ENCODE peak calls at places on chromosomes 3 and 15, in four cellular contexts. B, D, C and I are unnamed samples.
A peak's percentile ranks its signal among the peaks of the same experiment; 100 is the strongest.

GRCh38 chr15:65451989-65452388 is 29.2 kb upstream of the IGDCC4 start:
- DNase-seq in B (no peak), D (no peak), C (no peak), I (no peak)

GRCh38 chr15:57213783-57214366 is 162.4 kb upstream of the CGNL1 start:
- DNase-seq in B (no peak), D (peak; percentile 31), C (no peak), I (peak; percentile 67)

GRCh38 chr3:41202075-41202833 is 2.9 kb downstream of the CTNNB1 start:
- DNase-seq in B (no peak), D (no peak), C (peak; percentile 6), I (no peak)

GRCh38 chr3:60333710-60334109 is 917.5 kb downstream of the FHIT start:
- DNase-seq in B (no peak), D (no peak), C (no peak), I (no peak)

GRCh38 chr15:60585743-60586708 is 107.1 kb upstream of the ICE2 start:
- DNase-seq in B (no peak), D (peak; percentile 75), C (peak; percentile 35), I (peak; percentile 78)

GRCh38 chr3:97138914-97139541 is 324.6 kb downstream of the EPHA6 start:
- DNase-seq in B (peak; percentile 67), D (peak; percentile 80), C (no peak), I (no peak)

GRCh38 chr3:32366638-32367368 is 24.9 kb upstream of the CMTM7 start:
- DNase-seq in B (no peak), D (no peak), C (no peak), I (peak; percentile 43)

GRCh38 chr15:86685263-86685662 is 605.6 kb downstream of the AGBL1 start:
- DNase-seq in B (no peak), D (no peak), C (no peak), I (no peak)

GRCh38 chr3:198092276-198092675 is 132.3 kb downstream of the LMLN start:
- DNase-seq in B (no peak), D (no peak), C (no peak), I (no peak)
- H3K27me3 ChIP-seq in B (no peaks in the 10 kb centered on the region), D (no peaks in the 10 kb centered on the region), C (no peaks in the 10 kb centered on the region), I (peaks cover 22% of the 10 kb centered on the region)

DNA sequence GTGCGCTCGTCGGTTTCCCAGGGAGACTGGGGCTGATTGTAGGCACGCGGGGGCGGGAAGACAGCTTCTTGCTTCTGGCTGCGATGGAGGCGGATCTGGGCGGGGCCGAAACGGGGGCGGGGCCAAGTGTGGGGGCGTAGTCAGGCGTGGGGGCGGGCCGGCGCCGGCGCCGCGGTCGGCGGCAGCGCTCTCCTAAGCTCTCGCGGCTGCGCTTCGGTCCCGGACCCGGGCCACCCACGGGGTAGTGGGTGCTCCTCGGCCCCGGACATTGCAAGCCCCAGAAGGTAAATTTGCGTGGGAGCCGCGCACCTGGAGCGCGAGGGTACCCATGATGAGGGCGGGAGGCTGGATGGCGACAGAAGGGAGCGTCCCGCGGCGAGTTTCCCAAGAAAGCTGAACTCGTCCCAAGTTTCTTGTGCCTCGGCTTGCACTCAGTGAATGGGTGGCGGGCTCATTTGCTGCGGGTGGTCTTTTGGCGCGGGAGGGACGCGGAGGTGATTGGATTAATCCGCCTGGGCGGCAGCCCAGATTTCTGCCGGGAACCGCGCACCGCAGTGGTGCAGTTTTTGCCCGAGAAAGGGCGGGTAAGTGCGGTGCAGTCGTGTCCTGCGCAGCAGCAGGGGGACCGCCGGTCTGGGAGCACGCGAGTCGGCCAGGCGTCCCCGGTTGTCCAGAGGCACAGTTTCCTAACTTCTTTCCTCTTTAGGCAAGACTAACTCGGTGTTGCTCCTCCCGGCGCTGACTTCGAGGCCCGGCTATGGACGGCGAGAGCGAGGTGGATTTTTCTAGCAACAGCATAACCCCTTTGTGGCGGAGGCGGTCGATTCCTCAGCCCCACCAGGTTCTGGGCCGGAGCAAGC is at the start of gene ARHGEF26:
- DNase-seq in B (peak; percentile 92), D (peak; percentile 92), C (peak; percentile 54), I (peak; percentile 56)
- H3K23ac ChIP-seq in B (no peak within 1 kb of the TSS), D (peak within 1 kb of the TSS; percentile 35), C (no peak within 1 kb of the TSS), I (no peak within 1 kb of the TSS)

GRCh38 chr15:73751481-73751880 is 1.7 kb downstream of the INSYN1 start:
- DNase-seq in B (no peak), D (no peak), C (no peak), I (no peak)
- H3K27me3 ChIP-seq in B (peaks cover 2% of the 10 kb centered on the region), D (no peaks in the 10 kb centered on the region), C (peaks cover 32% of the 10 kb centered on the region), I (peaks cover 83% of the 10 kb centered on the region)

DNA sequence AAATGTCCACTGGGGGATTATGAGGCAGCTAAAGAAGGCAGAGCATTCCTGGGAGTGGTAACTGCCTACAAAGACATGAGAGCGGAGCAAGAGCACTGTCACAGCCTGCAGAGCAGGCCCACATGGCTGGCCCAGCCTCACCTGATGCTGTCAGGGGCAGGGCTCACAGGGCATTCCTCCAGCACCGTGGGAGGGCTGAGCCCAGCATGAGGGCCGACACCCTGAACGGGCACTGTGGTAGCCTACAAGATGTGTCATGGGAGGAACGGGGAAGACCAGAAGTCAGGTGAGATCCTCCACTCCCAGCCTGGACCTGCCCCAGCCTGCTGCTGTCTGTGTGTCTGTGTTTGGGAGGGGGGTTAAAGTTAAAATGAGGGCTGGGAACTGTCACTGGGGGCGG is 30.1 kb downstream of the CCDC12 start:
- DNase-seq in B (no peak), D (no peak), C (peak; percentile 96), I (no peak)
- H3K23ac ChIP-seq in B (no peak overlapping the region), D (no peak overlapping the region), C (no peak overlapping the region), I (no peak overlapping the region)

DNA sequence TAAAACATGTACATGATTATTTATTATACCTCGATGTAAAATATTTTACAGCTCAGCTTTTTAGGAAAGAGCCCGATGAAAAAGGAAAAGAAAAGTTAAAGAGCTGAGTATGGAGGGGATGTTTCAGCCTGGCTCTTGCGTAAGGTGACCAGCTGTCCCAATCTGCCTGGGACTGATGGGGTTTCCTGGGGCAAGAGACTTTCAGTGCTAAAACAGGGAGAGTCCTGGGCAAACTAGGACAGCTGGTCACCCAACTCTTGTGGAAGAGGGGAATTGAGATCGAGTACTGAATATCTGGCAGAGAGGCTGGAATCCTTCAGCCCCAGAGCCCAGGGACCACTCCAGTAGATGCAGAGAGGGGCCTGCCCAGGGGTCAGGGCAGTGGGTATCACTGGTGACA is 21.0 kb downstream of the DUOX2 start:
- DNase-seq in B (no peak), D (no peak), C (no peak), I (no peak)
- H3K27me3 ChIP-seq in B (no peaks in the 10 kb centered on the region), D (no peaks in the 10 kb centered on the region), C (no peaks in the 10 kb centered on the region), I (peaks cover 32% of the 10 kb centered on the region)

DNA sequence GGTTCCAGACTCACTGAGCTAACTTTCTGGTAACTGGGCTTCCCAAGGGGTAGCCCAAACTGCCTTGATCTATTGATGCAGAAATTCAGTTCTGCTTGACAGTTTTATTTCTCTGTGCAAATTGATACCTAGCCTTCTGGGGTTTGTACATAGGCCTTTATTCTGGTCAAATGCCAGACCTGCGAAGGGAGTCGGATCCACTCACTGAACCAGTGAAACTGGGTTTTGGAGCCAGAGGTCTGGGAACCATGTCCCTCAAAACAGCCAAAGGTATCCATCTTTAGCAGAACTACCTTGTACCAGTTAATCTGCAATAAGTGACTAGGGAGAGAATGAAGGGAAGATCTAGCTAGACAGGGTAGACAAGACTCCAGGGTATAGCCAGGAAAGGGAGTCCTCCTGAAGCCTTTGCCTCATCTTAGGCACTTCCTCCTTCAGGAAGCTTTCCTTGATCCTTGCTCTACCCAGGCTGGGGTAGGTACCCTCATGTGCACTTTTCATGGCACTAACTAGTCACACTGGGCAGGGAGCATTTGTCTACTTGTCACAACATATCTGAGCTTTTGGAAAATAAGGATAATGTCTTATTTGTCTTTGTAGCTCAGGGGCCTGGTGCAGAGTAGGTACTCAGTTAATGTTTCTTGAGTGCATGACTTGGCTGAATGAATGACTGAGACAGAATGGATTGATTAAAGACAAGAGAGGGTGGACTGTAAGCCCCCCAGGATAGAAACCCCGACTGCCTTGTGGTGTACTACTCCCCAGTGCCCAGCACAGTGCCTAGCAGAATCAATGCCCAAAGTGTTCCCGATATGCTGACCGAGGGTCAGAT is 1.4 kb upstream of the SNX33 start:
- DNase-seq in B (no peak), D (no peak), C (no peak), I (no peak)
- H3K23ac ChIP-seq in B (no peak overlapping the region), D (peak overlapping the region; percentile 80), C (no peak overlapping the region), I (peak overlapping the region; percentile 99)

GRCh38 chr3:45848392-45848791 is 6.5 kb upstream of the LZTFL1 start:
- DNase-seq in B (no peak), D (no peak), C (no peak), I (no peak)
- H3K27me3 ChIP-seq in B (no peaks in the 10 kb centered on the region), D (no peaks in the 10 kb centered on the region), C (no peaks in the 10 kb centered on the region), I (peaks cover 33% of the 10 kb centered on the region)

DNA sequence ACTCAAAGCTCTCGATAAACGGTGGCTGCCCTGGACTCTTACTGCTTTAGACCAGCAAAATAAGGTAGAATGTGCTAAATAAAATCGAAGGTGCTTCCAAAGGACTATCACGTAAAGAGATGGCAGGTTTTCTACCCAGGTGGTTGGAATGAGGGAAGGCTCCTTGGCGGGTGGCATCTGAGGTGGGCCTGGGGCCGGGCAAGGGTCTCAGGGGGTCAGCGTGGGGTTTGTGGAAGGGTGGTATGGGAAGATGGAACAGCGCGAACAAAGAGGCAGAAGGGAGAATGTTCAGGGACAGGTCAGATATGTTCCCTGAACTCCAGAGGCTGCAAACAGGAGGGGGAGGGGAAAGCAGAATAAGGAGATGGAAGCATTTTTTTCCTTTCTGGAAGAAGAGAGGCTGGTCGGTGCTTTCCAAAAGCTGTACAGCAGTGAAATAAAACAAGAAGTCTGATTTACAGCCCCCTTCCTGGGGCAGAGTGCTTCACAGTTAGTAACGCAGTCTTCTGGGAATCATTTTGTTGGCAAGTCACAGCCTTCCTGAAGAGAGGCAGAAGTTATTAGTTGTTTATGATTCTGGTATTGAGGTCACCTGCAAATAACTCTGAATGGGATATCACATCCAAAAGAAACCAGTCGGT is 58.3 kb upstream of the ATG7 start:
- DNase-seq in B (no peak), D (no peak), C (no peak), I (no peak)
- H3K23ac ChIP-seq in B (no peak overlapping the region), D (no peak overlapping the region), C (no peak overlapping the region), I (no peak overlapping the region)

DNA sequence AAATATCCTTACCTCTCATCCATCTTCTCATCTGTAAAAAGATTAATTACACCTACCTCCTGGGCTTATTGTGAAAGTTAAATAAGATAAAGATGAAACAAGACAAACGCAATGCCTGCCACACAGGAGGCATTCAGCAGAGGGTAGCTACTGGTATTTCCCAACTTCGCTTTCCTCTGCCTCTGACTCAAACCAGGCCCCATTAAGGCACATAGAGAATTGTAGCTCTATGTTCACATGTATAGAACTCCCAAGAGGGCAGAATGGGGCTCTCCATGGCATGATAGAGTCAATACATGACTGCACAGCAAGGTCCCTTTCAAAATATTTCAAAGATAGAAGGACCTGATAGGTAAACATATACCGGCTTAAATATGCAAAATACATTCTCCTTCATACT is 1.4 kb downstream of the LYSMD2 start:
- DNase-seq in B (no peak), D (no peak), C (no peak), I (no peak)
- H3K27me3 ChIP-seq in B (peaks cover 7% of the 10 kb centered on the region), D (peaks cover 5% of the 10 kb centered on the region), C (no peaks in the 10 kb centered on the region), I (no peaks in the 10 kb centered on the region)

DNA sequence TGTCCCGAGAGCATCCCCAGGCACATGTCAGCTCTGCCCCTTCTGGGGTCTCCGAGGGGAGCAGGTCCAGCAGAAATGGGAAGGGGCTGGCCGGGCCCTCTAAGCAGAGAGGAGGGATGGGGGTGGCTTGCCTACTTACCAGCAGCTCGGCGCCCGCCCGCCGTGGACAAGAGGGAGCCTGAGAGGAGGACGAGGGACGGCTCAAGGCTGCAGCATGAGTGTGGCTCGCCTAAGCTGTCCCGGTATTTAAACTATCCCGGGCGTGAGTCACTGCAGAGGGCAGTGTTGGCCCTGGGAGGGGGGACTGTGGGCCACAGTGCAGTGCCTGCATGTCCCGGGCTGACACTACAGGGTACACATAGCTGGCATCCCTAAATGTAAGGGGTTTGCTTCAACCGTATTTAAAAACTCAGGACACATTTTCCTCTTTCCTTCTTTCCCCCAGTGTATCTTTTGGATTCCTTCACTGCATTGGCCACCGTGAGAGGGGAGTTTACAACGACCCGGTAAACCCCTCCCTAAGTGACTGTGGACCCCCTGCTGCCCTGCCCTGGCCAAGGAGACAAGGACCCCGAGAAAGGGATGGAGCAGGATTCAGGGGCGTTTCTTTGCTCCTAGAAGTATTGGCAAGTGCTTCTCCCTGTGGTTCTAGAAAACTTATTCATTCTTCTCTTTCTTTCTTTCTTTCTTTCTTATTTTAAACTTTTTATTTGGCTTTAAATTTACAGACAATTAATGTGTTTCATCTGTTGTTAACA is at the start of gene LRRC15:
- DNase-seq in B (peak; percentile 76), D (peak; percentile 87), C (peak; percentile 81), I (peak; percentile 71)
- H3K23ac ChIP-seq in B (no peak within 1 kb of the TSS), D (peak within 1 kb of the TSS; percentile 1), C (no peak within 1 kb of the TSS), I (peak within 1 kb of the TSS; percentile 75)